ENCODE peak calls at places on chromosomes 7 and 10, in four cellular contexts. J is Panc1, I is HCT116, X is esophagus muscularis mucosa. U is an unnamed sample.
A peak's percentile ranks its signal among the peaks of the same experiment; 100 is the strongest.

GRCh38 chr7:16098585-16099179 is 322.7 kb downstream of the CRPPA start:
- DNase-seq in J (peak; percentile 8), X (no peak), I (peak; percentile 32), U (no peak)

GRCh38 chr10:110498982-110499795 is 1.5 kb downstream of the DUSP5 start:
- DNase-seq in J (no peak), I (no peak), X (no peak), U (peak; percentile 64)

GRCh38 chr10:21675157-21675796 is 141.2 kb downstream of the MLLT10 start:
- DNase-seq in X (no peak), I (peak; percentile 37), J (peak; percentile 22), U (peak; percentile 31)

GRCh38 chr7:70736715-70737460 is 395.1 kb upstream of the GALNT17 start:
- DNase-seq in X (no peak), J (no peak), I (no peak), U (no peak)

GRCh38 chr7:123480107-123480506 is 54.3 kb downstream of the IQUB start:
- DNase-seq in X (no peak), I (no peak), J (no peak), U (no peak)

GRCh38 chr7:111647881-111648280 is 85.6 kb upstream of the IMMP2L start:
- DNase-seq in I (no peak), X (no peak), J (no peak), U (no peak)

GRCh38 chr10:73113543-73113942 is 3.3 kb downstream of the NUDT13 start:
- DNase-seq in X (no peak), J (no peak), I (no peak), U (no peak)

GRCh38 chr7:5629941-5630340 is 151.5 kb downstream of the RNF216 start:
- DNase-seq in I (peak; percentile 7), X (no peak), J (no peak), U (no peak)

GRCh38 chr7:13989138-13989943 is at the start of gene ETV1:
- DNase-seq in X (no peak), I (no peak), J (peak; percentile 65), U (peak; percentile 35)

GRCh38 chr10:86263209-86263608 is 103.4 kb downstream of the GRID1 start:
- DNase-seq in I (no peak), J (no peak), X (no peak), U (no peak)

GRCh38 chr10:23331567-23332290 is 12.9 kb downstream of the C10orf67 start:
- DNase-seq in J (peak; percentile 17), I (no peak), X (no peak), U (no peak)

GRCh38 chr10:115981056-115981455 is 291.9 kb downstream of the GFRA1 start:
- DNase-seq in X (no peak), J (no peak), I (no peak), U (no peak)

GRCh38 chr7:81882086-81882485 is 112.2 kb upstream of the HGF start:
- DNase-seq in J (no peak), X (no peak), I (no peak), U (no peak)
- TF ChIP-seq POLR2AphosphoS5 in J (no peak), X (no peak), I (no peak), U (no peak)

DNA sequence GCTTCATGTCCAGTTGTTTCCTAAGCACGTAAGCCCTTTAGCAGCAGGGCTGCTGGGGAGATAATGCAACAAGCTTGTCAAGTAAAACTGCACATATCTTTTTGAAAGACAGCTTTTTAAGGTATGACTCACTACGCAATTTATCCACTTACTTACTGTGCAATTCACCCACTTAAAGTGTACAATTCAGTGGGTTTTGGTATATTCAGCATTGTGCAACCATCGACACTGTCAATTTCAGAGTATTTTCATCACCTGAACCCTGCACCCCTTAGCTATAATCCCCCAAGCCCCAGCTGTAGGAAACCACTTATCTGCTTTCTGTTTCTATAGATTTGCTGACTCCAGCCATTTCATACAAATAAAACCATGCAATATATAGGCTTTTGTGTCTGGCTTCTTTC is 168.0 kb downstream of the PTPN20 start:
- DNase-seq in J (no peak), I (no peak), X (no peak), U (no peak)
- TF ChIP-seq POLR2AphosphoS5 in J (no peak), I (no peak), X (no peak), U (no peak)

GRCh38 chr7:1460757-1461639 is 1.7 kb upstream of the MICALL2 start:
- DNase-seq in X (peak; percentile 92), J (no peak), I (no peak), U (peak; percentile 81)
- TF ChIP-seq POLR2AphosphoS5 in X (peak; percentile 59), J (peak; percentile 39), I (no peak), U (peak; percentile 64)

DNA sequence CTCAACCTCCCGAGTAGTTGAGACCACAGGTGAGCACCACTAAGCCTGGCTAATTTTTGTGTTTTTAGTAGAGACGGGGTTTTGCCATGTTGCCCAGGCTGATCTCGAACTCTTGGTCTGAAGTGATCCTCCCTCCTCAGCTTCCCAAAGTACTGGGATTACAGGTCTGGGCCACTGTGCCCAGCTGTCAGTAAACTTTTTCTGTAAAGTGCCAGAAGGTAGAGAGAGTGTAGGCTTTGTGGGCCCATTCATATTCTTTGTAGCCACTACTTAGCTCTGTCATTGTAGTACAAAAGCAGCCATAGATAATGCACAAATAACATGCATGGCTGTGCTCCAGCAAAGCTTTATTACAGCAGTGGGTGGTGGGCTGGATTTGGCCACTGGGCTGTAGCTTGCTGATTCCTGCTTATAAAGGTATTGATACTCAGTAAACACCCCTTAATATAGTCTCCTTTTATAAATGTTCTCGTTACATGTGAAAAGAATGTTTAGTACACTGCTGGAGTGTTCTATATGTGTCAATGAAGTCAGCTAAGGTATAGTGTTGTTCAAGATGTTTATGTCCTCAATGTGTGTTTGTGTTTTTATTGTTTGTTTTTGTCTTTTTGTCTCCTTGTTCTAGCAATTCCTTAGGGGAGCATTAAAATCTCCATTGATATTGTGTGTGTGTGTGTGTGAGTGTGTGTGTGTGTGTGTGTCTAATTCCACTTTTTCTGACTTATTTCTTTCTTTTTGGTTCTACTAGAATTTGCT is 644.7 kb upstream of the DPP6 start:
- DNase-seq in X (no peak), I (no peak), J (no peak), U (no peak)
- TF ChIP-seq POLR2AphosphoS5 in X (no peak), I (no peak), J (no peak), U (no peak)

DNA sequence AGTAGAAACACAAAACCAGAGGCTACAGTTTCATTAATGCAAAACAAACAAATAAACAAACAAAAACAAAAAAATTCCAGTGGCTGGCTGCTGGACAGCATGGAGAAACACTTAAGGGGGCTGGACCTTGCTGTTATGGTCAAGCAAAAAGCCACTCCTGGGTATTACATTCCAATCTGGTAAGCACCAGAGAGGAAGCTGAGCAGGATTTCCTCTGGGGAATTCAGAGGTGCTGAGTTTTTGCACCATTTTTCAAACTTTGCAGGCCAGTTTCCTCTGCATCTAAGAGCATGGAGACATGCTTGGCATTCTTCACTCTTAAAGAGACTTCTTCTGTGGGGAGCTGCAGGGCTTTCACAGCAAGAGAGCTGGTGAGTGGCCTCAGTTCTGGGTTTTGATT is 84.5 kb downstream of the FZD1 start:
- DNase-seq in I (no peak), J (no peak), X (no peak), U (no peak)
- TF ChIP-seq POLR2AphosphoS5 in I (no peak), J (no peak), X (no peak), U (no peak)

DNA sequence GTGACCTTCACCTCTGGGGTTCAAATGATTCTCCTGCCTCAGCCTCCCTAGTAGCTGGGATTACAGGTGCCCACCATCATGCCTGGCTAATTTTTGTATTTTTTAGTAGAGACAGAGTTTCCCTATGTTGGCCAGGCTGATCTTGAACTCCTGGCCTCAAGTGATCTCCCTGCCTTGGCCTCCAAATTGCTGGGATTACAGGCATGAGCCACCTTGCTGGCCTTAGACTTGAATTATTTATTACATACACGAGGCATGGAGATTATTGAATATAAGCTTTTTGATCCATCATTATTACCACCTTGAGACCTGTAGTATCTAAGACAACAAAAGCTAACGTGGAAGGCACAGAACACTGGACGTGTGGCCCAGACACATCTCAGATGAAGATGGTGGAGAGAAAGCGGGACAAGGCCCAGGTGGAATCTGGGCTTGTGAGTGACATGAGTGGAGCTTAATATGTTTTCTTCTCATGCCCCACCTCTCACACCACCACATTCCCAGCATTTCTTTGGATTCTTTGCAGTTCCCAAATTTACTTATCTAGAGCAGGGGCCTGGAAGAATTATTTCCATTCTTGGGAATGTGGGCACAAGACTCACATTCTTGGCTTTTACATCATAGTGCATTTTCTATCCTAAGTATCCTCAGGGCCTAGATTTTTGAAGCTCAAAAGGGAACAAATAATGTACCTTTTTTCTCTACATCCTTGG is 76.6 kb downstream of the SUGCT start:
- DNase-seq in I (no peak), X (no peak), J (no peak), U (no peak)
- TF ChIP-seq POLR2AphosphoS5 in I (no peak), X (no peak), J (no peak), U (no peak)

GRCh38 chr10:84244651-84245270 is at the start of gene RGR:
- DNase-seq in J (no peak), X (no peak), I (no peak), U (no peak)
- TF ChIP-seq POLR2AphosphoS5 in J (no peak), X (peak; percentile 9), I (no peak), U (no peak)

DNA sequence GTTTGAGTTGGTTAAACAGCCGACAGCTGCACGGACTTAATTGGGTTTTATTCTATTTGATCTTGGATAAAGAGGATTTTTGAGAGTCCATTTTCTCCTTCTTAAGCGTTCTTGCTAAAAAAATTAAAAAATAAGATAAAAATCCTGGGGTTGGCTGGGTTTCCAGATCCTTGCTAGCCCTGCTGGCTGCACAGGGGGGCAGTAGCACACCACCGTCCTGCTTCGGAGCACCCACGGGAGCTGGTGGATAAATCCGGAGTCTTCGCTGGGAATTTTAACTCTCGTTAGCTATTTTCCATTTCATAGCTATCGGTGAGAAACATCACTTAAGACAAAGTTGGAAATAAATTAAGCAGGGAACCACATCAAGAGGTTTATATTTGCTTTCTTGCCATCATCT is 792.1 kb downstream of the TYW1 start:
- DNase-seq in J (no peak), X (no peak), I (no peak), U (no peak)
- TF ChIP-seq POLR2AphosphoS5 in J (no peak), X (no peak), I (no peak), U (no peak)

GRCh38 chr7:516216-516605 is 3.4 kb downstream of the PDGFA start:
- DNase-seq in I (no peak), J (no peak), X (no peak), U (no peak)
- TF ChIP-seq POLR2AphosphoS5 in I (no peak), J (no peak), X (peak; percentile 52), U (no peak)

GRCh38 chr10:43906470-43906869 is 257.8 kb upstream of the ZNF32 start:
- DNase-seq in J (no peak), I (no peak), X (peak; percentile 90), U (no peak)
- TF ChIP-seq POLR2AphosphoS5 in J (no peak), I (no peak), X (no peak), U (no peak)

U was measured in transverse colon.